ENCODE peak calls at places on chromosome 13, in five cellular contexts. One of them, this sample, is unnamed. For H3K4me1, the result is how much of the 10 kb centered on the place peaks cover.

GRCh38 chr13:107534548-107534947 is 680.8 kb downstream of the LIG4 start:
- DNase-seq in ascending aorta: no peak
- DNase-seq in HAP-1: no peak
- DNase-seq in A673: no peak
- DNase-seq in body of pancreas: no peak
- DNase-seq in this sample: no peak

GRCh38 chr13:65063753-65064152 is 2166.4 kb downstream of the PCDH9 start:
- DNase-seq in ascending aorta: no peak
- DNase-seq in HAP-1: no peak
- DNase-seq in A673: peak
- DNase-seq in body of pancreas: no peak
- DNase-seq in this sample: no peak

GRCh38 chr13:66210677-66211076 is 1019.5 kb downstream of the PCDH9 start:
- DNase-seq in ascending aorta: no peak
- DNase-seq in HAP-1: no peak
- DNase-seq in A673: no peak
- DNase-seq in body of pancreas: no peak
- DNase-seq in this sample: no peak

GRCh38 chr13:90414691-90415596 is 932.5 kb upstream of the MIR17HG start:
- DNase-seq in ascending aorta: no peak
- DNase-seq in HAP-1: no peak
- DNase-seq in A673: peak
- DNase-seq in body of pancreas: no peak
- DNase-seq in this sample: no peak

GRCh38 chr13:91318886-91319285 is 28.6 kb upstream of the MIR17HG start:
- DNase-seq in ascending aorta: no peak
- DNase-seq in HAP-1: no peak
- DNase-seq in A673: no peak
- DNase-seq in body of pancreas: no peak
- DNase-seq in this sample: no peak

GRCh38 chr13:91154553-91154952 is 192.9 kb upstream of the MIR17HG start:
- DNase-seq in ascending aorta: no peak
- DNase-seq in HAP-1: no peak
- DNase-seq in A673: no peak
- DNase-seq in body of pancreas: no peak
- DNase-seq in this sample: no peak

GRCh38 chr13:36992362-36992761 is 6.8 kb downstream of the ALG5 start:
- DNase-seq in ascending aorta: no peak
- DNase-seq in HAP-1: no peak
- DNase-seq in A673: no peak
- DNase-seq in body of pancreas: no peak
- DNase-seq in this sample: no peak

GRCh38 chr13:98285852-98286594 is 109.0 kb upstream of the RNF113B start:
- DNase-seq in ascending aorta: no peak
- DNase-seq in HAP-1: no peak
- DNase-seq in A673: peak
- DNase-seq in body of pancreas: no peak
- DNase-seq in this sample: no peak

GRCh38 chr13:89361909-89362308 is 1690.7 kb downstream of the SLITRK5 start:
- DNase-seq in ascending aorta: no peak
- DNase-seq in HAP-1: no peak
- DNase-seq in A673: peak
- DNase-seq in body of pancreas: no peak
- DNase-seq in this sample: no peak

GRCh38 chr13:97223711-97224461 is 1.8 kb downstream of the MBNL2 start:
- DNase-seq in ascending aorta: peak
- DNase-seq in HAP-1: peak
- DNase-seq in A673: peak
- DNase-seq in body of pancreas: peak
- DNase-seq in this sample: peak

GRCh38 chr13:112996671-112997091 is 27.7 kb downstream of the MCF2L start:
- DNase-seq in ascending aorta: no peak
- DNase-seq in HAP-1: no peak
- DNase-seq in A673: no peak
- DNase-seq in body of pancreas: no peak
- DNase-seq in this sample: no peak

GRCh38 chr13:97284558-97284957 is 62.4 kb downstream of the MBNL2 start:
- DNase-seq in ascending aorta: no peak
- DNase-seq in HAP-1: no peak
- DNase-seq in A673: no peak
- DNase-seq in body of pancreas: no peak
- DNase-seq in this sample: no peak

GRCh38 chr13:67120872-67121531 is 109.1 kb downstream of the PCDH9 start:
- DNase-seq in ascending aorta: no peak
- DNase-seq in HAP-1: no peak
- DNase-seq in A673: no peak
- DNase-seq in body of pancreas: no peak
- DNase-seq in this sample: no peak

GRCh38 chr13:84208251-84208650 is 326.0 kb upstream of the SLITRK1 start:
- DNase-seq in ascending aorta: no peak
- DNase-seq in HAP-1: no peak
- DNase-seq in A673: no peak
- DNase-seq in body of pancreas: no peak
- DNase-seq in this sample: no peak

GRCh38 chr13:89455741-89456140 is 1784.6 kb downstream of the SLITRK5 start:
- DNase-seq in ascending aorta: no peak
- DNase-seq in HAP-1: no peak
- DNase-seq in A673: no peak
- DNase-seq in body of pancreas: no peak
- DNase-seq in this sample: no peak

GRCh38 chr13:75415720-75416119 is 66.2 kb downstream of the TBC1D4 start:
- DNase-seq in ascending aorta: no peak
- DNase-seq in HAP-1: no peak
- DNase-seq in A673: peak
- DNase-seq in body of pancreas: no peak
- DNase-seq in this sample: no peak

DNA sequence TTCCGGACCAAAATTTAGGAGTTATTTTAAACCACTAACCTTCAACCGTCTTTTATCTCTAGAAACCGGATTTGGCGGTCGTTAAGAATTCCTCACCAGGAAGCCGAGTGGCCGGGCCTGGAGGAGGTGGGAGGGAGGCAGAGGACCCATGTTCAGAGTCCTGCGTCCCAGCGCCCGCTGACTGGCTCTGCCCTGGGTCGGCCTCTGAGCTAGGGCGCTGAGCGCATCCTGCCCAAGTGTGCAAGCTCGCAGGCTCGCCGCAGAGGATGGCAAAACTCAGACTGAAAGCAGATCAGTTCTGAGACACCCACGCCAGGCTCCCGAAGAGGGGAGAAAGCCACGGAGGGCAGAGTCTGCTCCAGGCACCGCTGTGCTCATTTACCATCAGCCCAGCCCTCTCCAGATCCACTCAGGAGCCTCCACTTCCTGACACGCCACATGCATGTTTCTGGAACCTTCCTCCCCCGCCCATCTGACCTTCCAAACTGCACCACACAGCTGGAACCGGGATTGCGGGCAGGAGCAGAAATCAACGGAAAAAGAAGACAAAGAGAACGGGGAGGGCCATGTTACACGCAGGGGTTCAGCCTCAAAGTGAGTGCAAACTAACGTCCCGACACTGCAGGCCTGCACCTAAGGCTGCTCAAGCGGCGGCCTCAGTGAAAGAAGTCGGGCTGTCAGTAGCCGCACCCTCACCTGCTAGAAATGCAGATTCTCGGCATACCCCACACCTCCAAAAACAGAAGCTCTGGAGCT is 8.2 kb downstream of the COL4A1 start:
- DNase-seq in ascending aorta: peak
- DNase-seq in HAP-1: no peak
- DNase-seq in A673: no peak
- DNase-seq in body of pancreas: no peak
- DNase-seq in this sample: no peak
- H3K4me1 ChIP-seq in ascending aorta: half or more
- H3K4me1 ChIP-seq in HAP-1: under half
- H3K4me1 ChIP-seq in A673: under half
- H3K4me1 ChIP-seq in body of pancreas: under half
- H3K4me1 ChIP-seq in this sample: under half

GRCh38 chr13:106525865-106526264 is 9.6 kb downstream of the EFNB2 start:
- DNase-seq in ascending aorta: no peak
- DNase-seq in HAP-1: no peak
- DNase-seq in A673: no peak
- DNase-seq in body of pancreas: no peak
- DNase-seq in this sample: no peak
- H3K4me1 ChIP-seq in ascending aorta: under half
- H3K4me1 ChIP-seq in HAP-1: under half
- H3K4me1 ChIP-seq in A673: under half
- H3K4me1 ChIP-seq in body of pancreas: under half
- H3K4me1 ChIP-seq in this sample: under half

GRCh38 chr13:99303863-99304521 is 3.2 kb downstream of the GPR183 start:
- DNase-seq in ascending aorta: no peak
- DNase-seq in HAP-1: no peak
- DNase-seq in A673: no peak
- DNase-seq in body of pancreas: no peak
- DNase-seq in this sample: no peak
- H3K4me1 ChIP-seq in ascending aorta: under half
- H3K4me1 ChIP-seq in HAP-1: under half
- H3K4me1 ChIP-seq in A673: under half
- H3K4me1 ChIP-seq in body of pancreas: under half
- H3K4me1 ChIP-seq in this sample: under half

DNA sequence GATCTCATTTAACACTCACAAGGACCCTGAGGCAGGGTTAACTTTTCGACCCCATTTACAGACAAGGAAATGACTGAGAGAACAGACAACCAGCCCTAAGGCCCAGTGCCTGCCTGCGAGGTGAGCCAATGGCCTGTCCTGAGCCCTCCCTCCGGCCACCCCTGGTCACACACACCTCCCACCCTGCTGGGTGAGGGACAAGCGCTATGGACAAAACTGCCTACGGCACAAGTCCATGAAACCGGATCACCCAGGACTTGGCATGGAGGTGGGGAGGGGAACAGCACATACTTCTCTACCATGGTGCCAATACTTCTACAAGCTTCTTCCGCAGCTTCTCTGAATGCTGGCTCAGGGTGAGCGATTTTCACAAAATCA is 7.8 kb downstream of the MIPEP start:
- DNase-seq in ascending aorta: no peak
- DNase-seq in HAP-1: no peak
- DNase-seq in A673: no peak
- DNase-seq in body of pancreas: no peak
- DNase-seq in this sample: no peak
- H3K4me1 ChIP-seq in ascending aorta: under half
- H3K4me1 ChIP-seq in HAP-1: under half
- H3K4me1 ChIP-seq in A673: under half
- H3K4me1 ChIP-seq in body of pancreas: under half
- H3K4me1 ChIP-seq in this sample: under half

DNA sequence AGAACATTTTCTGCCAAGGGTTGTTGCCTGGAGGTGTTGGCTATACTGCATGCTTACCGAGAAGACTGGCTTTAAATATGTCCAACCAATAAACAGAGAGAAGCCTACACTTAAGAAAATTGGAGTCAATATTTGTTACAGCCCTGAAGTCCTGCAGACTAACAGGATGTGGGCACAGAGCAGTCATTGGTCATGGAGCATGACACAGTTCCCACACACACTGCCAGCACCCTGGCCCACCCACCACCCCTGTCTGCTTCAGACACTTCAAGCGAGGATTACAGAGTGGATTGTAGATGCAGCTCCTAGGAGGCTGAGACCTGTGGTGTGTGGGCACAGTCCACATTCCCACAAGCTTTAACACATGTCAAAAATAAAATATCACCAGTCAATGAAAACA is 21.0 kb upstream of the SERP2 start:
- DNase-seq in ascending aorta: no peak
- DNase-seq in HAP-1: no peak
- DNase-seq in A673: no peak
- DNase-seq in body of pancreas: no peak
- DNase-seq in this sample: no peak
- H3K4me1 ChIP-seq in ascending aorta: under half
- H3K4me1 ChIP-seq in HAP-1: under half
- H3K4me1 ChIP-seq in A673: under half
- H3K4me1 ChIP-seq in body of pancreas: under half
- H3K4me1 ChIP-seq in this sample: under half

DNA sequence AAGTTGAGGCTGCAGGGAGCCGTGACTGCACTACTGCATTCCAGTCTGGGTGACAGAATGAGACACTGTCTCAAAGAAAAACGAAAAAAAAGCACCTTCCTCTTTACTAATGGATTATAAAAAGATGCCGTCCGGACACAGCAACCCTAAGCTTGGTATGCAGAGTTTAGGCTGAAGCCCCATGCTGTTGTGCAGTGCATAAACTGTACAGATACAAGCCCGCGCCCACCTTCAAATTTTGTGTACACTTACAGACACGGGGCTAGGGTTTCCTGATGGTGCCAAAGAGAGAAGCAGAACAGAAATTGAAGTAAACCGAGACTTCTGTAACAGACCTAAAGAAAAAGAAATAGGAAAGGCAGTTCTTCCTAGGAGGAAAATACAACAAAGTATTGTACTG is 9.0 kb downstream of the LPAR6 start:
- DNase-seq in ascending aorta: no peak
- DNase-seq in HAP-1: no peak
- DNase-seq in A673: no peak
- DNase-seq in body of pancreas: no peak
- DNase-seq in this sample: no peak
- H3K4me1 ChIP-seq in ascending aorta: under half
- H3K4me1 ChIP-seq in HAP-1: under half
- H3K4me1 ChIP-seq in A673: under half
- H3K4me1 ChIP-seq in body of pancreas: under half
- H3K4me1 ChIP-seq in this sample: under half